ENCODE peak calls at places on chromosomes 13 and 19, in six cellular contexts. P is PC-9, Z is left ventricle myocardium inferior, H is HCT116, N is prostate gland, A is A549. F is an unnamed sample. For H3K4me1, the result is how much of the 10 kb centered on the place peaks cover.

GRCh38 chr13:59337070-59337469 is 826.7 kb downstream of the DIAPH3 start:
- DNase-seq in N (no peak), P (no peak), Z (no peak), H (no peak), A (no peak), F (no peak)

GRCh38 chr19:29532097-29532496 is 6.3 kb downstream of the VSTM2B start:
- DNase-seq in H (no peak), Z (no peak), N (no peak), P (no peak), A (peak), F (no peak)

GRCh38 chr13:45336025-45336800 is 4.8 kb downstream of the TPT1 start:
- DNase-seq in Z (no peak), N (no peak), H (no peak), A (no peak), P (no peak), F (no peak)

GRCh38 chr13:113364371-113364932 is 522 bp upstream of the GRTP1 start:
- DNase-seq in A (no peak), N (no peak), P (no peak), Z (no peak), H (no peak), F (peak)

GRCh38 chr13:95356916-95357315 is 55.7 kb upstream of the ABCC4 start:
- DNase-seq in Z (no peak), N (peak), A (no peak), P (no peak), H (no peak), F (no peak)

GRCh38 chr13:21800847-21801616 is 130.2 kb downstream of the FGF9 start:
- DNase-seq in Z (no peak), N (no peak), A (no peak), H (no peak), P (no peak), F (no peak)

GRCh38 chr13:89057274-89057673 is 1386.1 kb downstream of the SLITRK5 start:
- DNase-seq in N (no peak), Z (no peak), A (no peak), H (no peak), P (no peak), F (no peak)

GRCh38 chr13:109274188-109274821 is 512.1 kb downstream of the IRS2 start:
- DNase-seq in P (peak), H (no peak), N (no peak), A (peak), Z (no peak), F (no peak)

GRCh38 chr13:36146513-36147276 is 15.5 kb upstream of the DCLK1 start:
- DNase-seq in H (no peak), Z (no peak), N (no peak), P (no peak), A (no peak), F (no peak)

GRCh38 chr13:35992964-35993363 is 138.2 kb downstream of the DCLK1 start:
- DNase-seq in A (no peak), H (no peak), P (no peak), Z (no peak), N (no peak), F (no peak)

GRCh38 chr19:38213911-38214625 is 10.0 kb downstream of the DPF1 start:
- DNase-seq in Z (no peak), P (peak), N (no peak), A (peak), H (no peak), F (no peak)

GRCh38 chr13:27631156-27631555 is 9.5 kb downstream of the POLR1D start:
- DNase-seq in Z (no peak), P (no peak), N (no peak), H (no peak), A (no peak), F (no peak)

GRCh38 chr19:43534811-43535761 is 2.1 kb downstream of the ZNF575 start:
- DNase-seq in H (no peak), Z (peak), N (peak), A (peak), P (no peak), F (peak)

GRCh38 chr13:59766236-59766635 is 397.5 kb downstream of the DIAPH3 start:
- DNase-seq in H (no peak), Z (no peak), P (no peak), A (no peak), N (no peak), F (no peak)

GRCh38 chr13:98220188-98220765 is 43.2 kb upstream of the RNF113B start:
- DNase-seq in A (no peak), N (no peak), P (no peak), Z (no peak), H (no peak), F (no peak)
- H3K4me1 ChIP-seq in A (under half), N (under half), P (under half), Z (under half), H (under half), F (under half)

DNA sequence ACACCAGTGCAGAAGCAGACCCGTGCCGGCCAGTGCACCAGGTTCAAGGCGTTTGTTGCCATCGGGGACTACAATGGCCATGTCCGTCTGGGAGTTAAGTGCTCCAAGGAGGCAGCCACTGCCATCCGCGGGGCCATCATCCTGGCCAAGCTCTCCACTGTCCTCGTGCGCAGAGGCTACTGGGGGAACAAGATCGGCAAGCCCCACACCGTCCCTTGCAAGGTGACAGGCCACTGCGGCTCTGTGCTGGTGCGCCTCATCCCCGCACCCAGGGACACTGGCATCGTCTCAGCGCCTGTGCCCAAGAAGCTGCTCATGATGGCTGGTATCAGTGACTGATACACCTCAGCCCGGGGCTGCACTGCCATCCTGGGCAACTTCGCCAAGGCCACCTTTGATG is 10.1 kb downstream of the ZNF44 start:
- DNase-seq in A (no peak), H (no peak), Z (no peak), P (no peak), N (no peak), F (no peak)
- TF ChIP-seq CTCF in A (no peak), H (no peak), Z (no peak), P (no peak), N (no peak), F (no peak)

GRCh38 chr19:11140896-11141295 is 14.7 kb downstream of the SPC24 start:
- DNase-seq in A (no peak), Z (no peak), P (no peak), H (no peak), N (no peak), F (no peak)

GRCh38 chr19:11145147-11145924 is 10.2 kb downstream of the SPC24 start:
- DNase-seq in Z (no peak), H (no peak), P (peak), N (no peak), A (no peak), F (no peak)

GRCh38 chr19:11138659-11139526 is 16.7 kb downstream of the SPC24 start:
- DNase-seq in A (peak), P (peak), Z (peak), N (no peak), H (no peak), F (peak)

GRCh38 chr19:11142528-11143171 is 12.9 kb downstream of the SPC24 start:
- DNase-seq in N (peak), Z (peak), A (peak), P (peak), H (peak), F (peak)

DNA sequence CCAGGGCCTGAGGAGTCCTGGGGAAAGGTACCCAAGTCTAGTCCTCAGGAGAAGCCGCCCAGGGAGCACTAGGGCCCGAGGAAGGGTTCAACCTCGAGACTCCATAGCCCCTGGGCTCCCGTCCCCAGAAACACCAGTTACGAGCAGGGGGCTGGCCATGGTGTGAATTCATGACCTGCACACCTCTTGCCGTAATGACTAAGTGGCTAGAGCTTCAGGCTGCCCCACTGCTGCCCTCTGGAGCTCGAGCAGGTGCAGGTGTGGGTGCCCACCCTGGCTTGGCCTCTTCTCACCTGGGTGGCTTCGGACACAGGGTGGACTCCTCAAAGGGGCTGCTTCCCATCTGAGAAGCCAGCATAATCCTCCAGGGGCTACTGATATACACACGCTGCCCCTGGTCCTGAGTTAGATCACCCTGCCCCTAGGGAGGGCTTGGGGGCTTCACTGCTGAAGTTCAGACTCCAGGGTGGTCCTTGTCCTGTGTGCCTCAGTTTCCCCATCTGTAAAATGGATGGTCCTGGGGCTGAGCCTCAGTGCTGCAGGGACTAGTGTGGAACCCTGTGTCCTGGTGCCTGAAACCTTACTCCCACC is 13.6 kb downstream of the SPC24 start:
- DNase-seq in P (peak), H (no peak), N (no peak), A (peak), Z (no peak), F (no peak)
- H3K4me1 ChIP-seq in P (half or more), H (half or more), N (under half), A (half or more), Z (half or more), F (half or more)

GRCh38 chr13:81606074-81606473 is 1265.1 kb upstream of the SPRY2 start:
- DNase-seq in A (no peak), Z (no peak), N (no peak), H (no peak), P (no peak), F (no peak)
- TF ChIP-seq CTCF in A (no peak), Z (no peak), N (no peak), H (no peak), P (no peak), F (no peak)

DNA sequence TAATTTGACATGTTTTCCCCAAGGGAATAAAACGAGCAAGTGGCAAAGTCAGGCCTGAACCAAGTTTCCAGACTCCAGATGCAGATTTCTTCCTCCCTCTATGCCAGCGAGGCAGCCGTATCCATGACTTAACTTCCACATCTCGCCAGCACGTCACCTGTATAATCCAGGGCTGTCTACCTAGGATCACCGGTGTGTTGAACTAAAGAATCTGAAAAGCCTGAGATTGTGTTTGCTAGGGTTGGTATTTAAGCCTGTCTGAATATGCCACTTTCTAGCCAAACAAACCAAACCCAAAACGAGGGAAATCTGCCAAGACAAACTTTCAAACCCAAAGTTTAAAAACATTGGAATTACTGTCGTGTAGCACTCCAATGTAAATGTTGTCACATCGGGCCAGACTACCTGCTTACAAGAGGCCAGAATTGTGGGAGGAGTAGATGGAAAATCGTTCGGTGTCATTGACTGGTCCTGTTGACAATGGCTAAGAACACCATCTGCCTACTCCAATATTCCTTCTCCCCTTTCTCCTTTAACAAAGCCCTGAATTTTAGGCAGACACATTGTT is 747.9 kb downstream of the EFNB2 start:
- DNase-seq in N (peak), A (no peak), H (no peak), P (no peak), Z (no peak), F (no peak)
- H3K4me1 ChIP-seq in N (under half), A (under half), H (under half), P (under half), Z (under half), F (under half)

DNA sequence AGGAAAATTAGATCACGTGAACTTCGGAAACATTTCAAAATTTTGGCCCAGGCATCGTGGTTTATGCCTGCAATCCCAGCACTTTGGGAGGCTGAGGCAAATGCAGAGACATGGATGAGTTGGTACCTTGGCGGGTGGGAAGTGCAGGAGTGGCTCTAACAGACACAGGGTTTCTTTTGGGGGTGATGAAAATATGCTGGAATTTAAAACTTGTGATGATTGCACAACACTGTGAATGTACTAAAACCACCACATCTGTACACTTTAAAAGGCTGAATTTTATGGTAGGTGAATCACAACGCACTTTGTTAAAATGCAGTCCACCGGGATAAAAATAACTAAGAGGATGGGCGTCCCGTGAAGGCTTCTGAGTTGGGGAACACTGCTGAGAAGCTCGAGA is 47.2 kb downstream of the MLLT1 start:
- DNase-seq in H (no peak), A (no peak), P (no peak), N (no peak), Z (no peak), F (no peak)
- TF ChIP-seq CTCF in H (no peak), A (no peak), P (no peak), N (no peak), Z (no peak), F (no peak)

DNA sequence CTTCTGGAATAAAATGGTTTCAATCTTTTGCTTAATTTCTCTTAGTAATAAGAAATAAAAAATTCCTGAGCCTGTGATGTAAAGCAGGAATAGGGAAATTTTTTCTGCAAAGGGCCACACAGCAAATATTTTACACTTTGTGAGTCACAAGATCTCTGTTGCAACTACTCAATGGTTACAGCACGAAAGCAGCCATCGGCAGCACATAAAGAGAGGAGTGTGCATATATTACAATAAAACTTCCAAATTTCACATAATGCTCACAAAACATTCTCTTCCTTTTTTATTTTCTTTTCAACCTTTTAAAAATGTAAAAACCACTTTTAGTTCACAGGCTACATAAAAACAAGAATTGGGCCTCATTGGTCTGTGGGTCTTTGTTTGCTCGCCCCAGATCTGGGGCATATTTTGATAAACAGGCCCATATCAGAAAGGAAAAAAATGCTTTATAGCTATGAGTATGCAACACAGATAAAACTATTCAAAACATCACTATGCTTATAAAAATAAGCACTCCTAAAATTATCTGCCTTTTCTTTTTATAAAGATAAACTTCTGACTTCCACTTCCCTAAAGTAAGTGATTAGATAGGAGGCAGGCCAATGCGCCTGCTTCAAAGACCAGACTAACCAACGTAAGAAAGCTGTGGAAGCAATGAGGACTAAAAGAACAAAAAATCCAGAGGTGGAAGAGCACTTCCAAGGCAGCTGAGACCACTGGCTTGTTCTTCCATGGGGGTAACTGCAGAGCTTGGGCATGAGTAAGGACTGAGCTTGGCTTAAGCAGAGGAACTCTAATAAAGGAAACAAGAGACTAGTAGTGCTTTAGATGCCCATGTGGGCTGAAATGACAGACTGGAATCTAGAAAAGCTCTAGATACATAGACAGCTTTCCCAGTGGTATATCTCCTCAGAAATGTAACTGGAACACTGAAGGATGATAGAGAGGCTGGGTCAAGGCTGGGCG is 26.4 kb downstream of the MYCBP2 start:
- DNase-seq in H (no peak), P (no peak), N (no peak), A (peak), Z (no peak), F (no peak)
- H3K4me1 ChIP-seq in H (under half), P (under half), N (under half), A (under half), Z (under half), F (under half)

DNA sequence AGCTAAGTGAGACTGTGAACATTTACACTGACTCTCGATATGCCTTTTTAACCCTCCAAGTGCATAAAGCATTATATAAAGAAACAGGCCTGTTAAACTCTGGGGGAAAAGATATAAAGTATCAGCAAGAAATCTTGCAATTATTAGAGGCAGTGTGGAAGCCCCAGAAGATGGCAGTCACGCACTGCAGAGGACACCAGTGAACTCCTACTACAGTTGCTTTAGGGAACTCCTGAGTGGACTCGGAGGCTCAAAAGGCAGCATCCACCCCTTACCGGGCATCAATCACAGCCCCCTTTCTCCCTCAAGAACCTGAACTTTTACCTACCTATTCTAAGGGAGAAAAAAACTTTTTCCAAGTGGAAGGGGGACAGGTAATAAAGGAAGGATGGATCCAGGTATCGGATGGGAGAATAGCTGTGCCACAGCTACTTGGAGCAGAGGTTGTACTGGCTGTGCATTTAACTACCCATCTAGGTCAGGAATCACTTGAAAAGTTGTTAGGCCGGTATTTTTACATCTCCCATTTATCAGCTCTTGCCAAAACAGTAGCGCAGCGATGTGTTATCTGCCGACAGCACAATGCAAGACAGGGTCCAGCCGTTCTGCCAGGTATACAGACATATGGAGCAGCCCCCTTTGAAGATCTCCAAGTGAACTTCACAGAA is 80.1 kb downstream of the ZNF486 start:
- DNase-seq in N (peak), Z (peak), A (no peak), H (no peak), P (no peak), F (no peak)
- TF ChIP-seq CTCF in N (peak), Z (peak), A (no peak), H (no peak), P (peak), F (no peak)

GRCh38 chr19:1101337-1101698 is 2.5 kb upstream of the GPX4 start:
- DNase-seq in A (no peak), N (no peak), Z (no peak), H (no peak), P (no peak), F (peak)

GRCh38 chr19:1097810-1098176 is 2.6 kb upstream of the POLR2E start:
- DNase-seq in N (no peak), H (no peak), P (peak), Z (no peak), A (peak), F (no peak)

GRCh38 chr19:1094978-1095701 is at the start of gene POLR2E:
- DNase-seq in Z (peak), N (peak), P (peak), A (peak), H (peak), F (peak)

GRCh38 chr19:1094655-1094977 is 559 bp downstream of the POLR2E start:
- DNase-seq in Z (no peak), N (no peak), H (no peak), P (no peak), A (no peak), F (no peak)

GRCh38 chr19:1098177-1099051 is 3.2 kb upstream of the POLR2E start:
- DNase-seq in N (no peak), A (peak), P (peak), H (no peak), Z (no peak), F (peak)
- H3K4me1 ChIP-seq in N (under half), A (half or more), P (half or more), H (half or more), Z (half or more), F (half or more)